ENCODE peak calls at places on chromosome 10, in ten cellular contexts. One of them, this sample, is unnamed.
A peak's percentile ranks its signal among the peaks of the same experiment; 100 is the strongest.

GRCh38 chr10:86757110-86757790 is 831 bp downstream of the BMPR1A start:
- DNase-seq in upper lobe of right lung: peak; percentile 68
- DNase-seq in neural progenitor cell: peak; percentile 61
- DNase-seq in GM23338: peak; percentile 50
- DNase-seq in IMR-90: peak; percentile 65
- DNase-seq in suprapubic skin: peak; percentile 72
- DNase-seq in PC-3: peak; percentile 65
- DNase-seq in uterus: peak; percentile 60
- DNase-seq in OCI-LY7: no peak
- DNase-seq in A673: peak; percentile 84
- DNase-seq in this sample: peak; percentile 42

GRCh38 chr10:97407211-97407951 is 6.2 kb upstream of the RRP12 start:
- DNase-seq in suprapubic skin: no peak
- DNase-seq in A673: peak; percentile 89
- DNase-seq in OCI-LY7: peak; percentile 89
- DNase-seq in IMR-90: peak; percentile 78
- DNase-seq in upper lobe of right lung: peak; percentile 79
- DNase-seq in uterus: peak; percentile 39
- DNase-seq in GM23338: peak; percentile 90
- DNase-seq in PC-3: peak; percentile 71
- DNase-seq in neural progenitor cell: peak; percentile 89
- DNase-seq in this sample: peak; percentile 54

GRCh38 chr10:27643296-27643695 is 102.3 kb downstream of the MKX start:
- DNase-seq in suprapubic skin: no peak
- DNase-seq in upper lobe of right lung: no peak
- DNase-seq in PC-3: no peak
- DNase-seq in OCI-LY7: no peak
- DNase-seq in A673: peak; percentile 12
- DNase-seq in IMR-90: no peak
- DNase-seq in GM23338: no peak
- DNase-seq in uterus: no peak
- DNase-seq in neural progenitor cell: no peak
- DNase-seq in this sample: no peak

GRCh38 chr10:56359837-56360236 is 1.2 kb downstream of the ZWINT start:
- DNase-seq in suprapubic skin: no peak
- DNase-seq in PC-3: no peak
- DNase-seq in GM23338: no peak
- DNase-seq in A673: no peak
- DNase-seq in IMR-90: no peak
- DNase-seq in neural progenitor cell: no peak
- DNase-seq in upper lobe of right lung: no peak
- DNase-seq in OCI-LY7: peak; percentile 6
- DNase-seq in uterus: no peak
- DNase-seq in this sample: no peak

GRCh38 chr10:88064608-88065383 is 201.4 kb downstream of the PTEN start:
- DNase-seq in uterus: peak; percentile 65
- DNase-seq in IMR-90: peak; percentile 62
- DNase-seq in suprapubic skin: peak; percentile 88
- DNase-seq in GM23338: no peak
- DNase-seq in upper lobe of right lung: no peak
- DNase-seq in A673: peak; percentile 23
- DNase-seq in PC-3: no peak
- DNase-seq in OCI-LY7: no peak
- DNase-seq in neural progenitor cell: no peak
- DNase-seq in this sample: peak; percentile 51

GRCh38 chr10:48945441-48946143 is 6.0 kb upstream of the LRRC18 start:
- DNase-seq in uterus: no peak
- DNase-seq in upper lobe of right lung: no peak
- DNase-seq in PC-3: no peak
- DNase-seq in A673: no peak
- DNase-seq in OCI-LY7: no peak
- DNase-seq in IMR-90: no peak
- DNase-seq in neural progenitor cell: no peak
- DNase-seq in suprapubic skin: no peak
- DNase-seq in GM23338: no peak
- DNase-seq in this sample: no peak

GRCh38 chr10:60810437-60811182 is 32.3 kb downstream of the CDK1 start:
- DNase-seq in upper lobe of right lung: no peak
- DNase-seq in OCI-LY7: no peak
- DNase-seq in A673: no peak
- DNase-seq in uterus: no peak
- DNase-seq in IMR-90: peak; percentile 60
- DNase-seq in PC-3: peak; percentile 65
- DNase-seq in suprapubic skin: no peak
- DNase-seq in GM23338: no peak
- DNase-seq in neural progenitor cell: no peak
- DNase-seq in this sample: no peak

GRCh38 chr10:77165445-77166316 is 471.9 kb downstream of the KCNMA1 start:
- DNase-seq in IMR-90: peak; percentile 71
- DNase-seq in neural progenitor cell: peak; percentile 77
- DNase-seq in A673: peak; percentile 76
- DNase-seq in upper lobe of right lung: no peak
- DNase-seq in OCI-LY7: peak; percentile 38
- DNase-seq in PC-3: peak; percentile 100
- DNase-seq in GM23338: peak; percentile 89
- DNase-seq in uterus: peak; percentile 34
- DNase-seq in suprapubic skin: no peak
- DNase-seq in this sample: peak; percentile 14

GRCh38 chr10:93383562-93383981 is 98.6 kb downstream of the MYOF start:
- DNase-seq in A673: no peak
- DNase-seq in GM23338: no peak
- DNase-seq in upper lobe of right lung: no peak
- DNase-seq in OCI-LY7: no peak
- DNase-seq in PC-3: peak; percentile 46
- DNase-seq in IMR-90: peak; percentile 98
- DNase-seq in uterus: no peak
- DNase-seq in suprapubic skin: no peak
- DNase-seq in neural progenitor cell: no peak
- DNase-seq in this sample: no peak

GRCh38 chr10:63260860-63261251 is 127.7 kb downstream of the NRBF2 start:
- DNase-seq in upper lobe of right lung: no peak
- DNase-seq in A673: no peak
- DNase-seq in OCI-LY7: peak; percentile 76
- DNase-seq in uterus: no peak
- DNase-seq in PC-3: peak; percentile 31
- DNase-seq in IMR-90: no peak
- DNase-seq in suprapubic skin: no peak
- DNase-seq in neural progenitor cell: no peak
- DNase-seq in GM23338: no peak
- DNase-seq in this sample: no peak

GRCh38 chr10:125140151-125140550 is 20.2 kb downstream of the CTBP2 start:
- DNase-seq in PC-3: no peak
- DNase-seq in A673: no peak
- DNase-seq in uterus: no peak
- DNase-seq in neural progenitor cell: no peak
- DNase-seq in GM23338: no peak
- DNase-seq in OCI-LY7: no peak
- DNase-seq in upper lobe of right lung: no peak
- DNase-seq in IMR-90: no peak
- DNase-seq in suprapubic skin: no peak
- DNase-seq in this sample: no peak

GRCh38 chr10:29557665-29558064 is 77.1 kb downstream of the SVIL start:
- DNase-seq in A673: no peak
- DNase-seq in GM23338: peak; percentile 25
- DNase-seq in neural progenitor cell: no peak
- DNase-seq in upper lobe of right lung: no peak
- DNase-seq in IMR-90: no peak
- DNase-seq in uterus: no peak
- DNase-seq in OCI-LY7: no peak
- DNase-seq in suprapubic skin: no peak
- DNase-seq in PC-3: no peak
- DNase-seq in this sample: no peak

GRCh38 chr10:128035557-128035973 is 90.7 kb downstream of the MKI67 start:
- DNase-seq in OCI-LY7: peak; percentile 40
- DNase-seq in GM23338: peak; percentile 81
- DNase-seq in neural progenitor cell: peak; percentile 67
- DNase-seq in IMR-90: no peak
- DNase-seq in suprapubic skin: no peak
- DNase-seq in A673: peak; percentile 17
- DNase-seq in PC-3: peak; percentile 49
- DNase-seq in uterus: peak; percentile 27
- DNase-seq in upper lobe of right lung: peak; percentile 71
- DNase-seq in this sample: peak; percentile 54

GRCh38 chr10:8211631-8212030 is 157.1 kb downstream of the GATA3 start:
- DNase-seq in OCI-LY7: no peak
- DNase-seq in uterus: no peak
- DNase-seq in A673: no peak
- DNase-seq in neural progenitor cell: no peak
- DNase-seq in upper lobe of right lung: no peak
- DNase-seq in suprapubic skin: no peak
- DNase-seq in IMR-90: no peak
- DNase-seq in GM23338: no peak
- DNase-seq in PC-3: peak; percentile 18
- DNase-seq in this sample: no peak

GRCh38 chr10:32412499-32412853 is 33.5 kb upstream of the CCDC7 start:
- DNase-seq in GM23338: no peak
- DNase-seq in suprapubic skin: no peak
- DNase-seq in upper lobe of right lung: no peak
- DNase-seq in uterus: no peak
- DNase-seq in neural progenitor cell: no peak
- DNase-seq in IMR-90: peak; percentile 51
- DNase-seq in OCI-LY7: no peak
- DNase-seq in A673: no peak
- DNase-seq in PC-3: peak; percentile 65
- DNase-seq in this sample: no peak
- H3K4me3 ChIP-seq in GM23338: no peak overlapping the region
- H3K4me3 ChIP-seq in suprapubic skin: no peak overlapping the region
- H3K4me3 ChIP-seq in upper lobe of right lung: no peak overlapping the region
- H3K4me3 ChIP-seq in uterus: no peak overlapping the region
- H3K4me3 ChIP-seq in neural progenitor cell: no peak overlapping the region
- H3K4me3 ChIP-seq in IMR-90: no peak overlapping the region
- H3K4me3 ChIP-seq in OCI-LY7: no peak overlapping the region
- H3K4me3 ChIP-seq in A673: no peak overlapping the region
- H3K4me3 ChIP-seq in PC-3: no peak overlapping the region
- H3K4me3 ChIP-seq in this sample: no peak overlapping the region

DNA sequence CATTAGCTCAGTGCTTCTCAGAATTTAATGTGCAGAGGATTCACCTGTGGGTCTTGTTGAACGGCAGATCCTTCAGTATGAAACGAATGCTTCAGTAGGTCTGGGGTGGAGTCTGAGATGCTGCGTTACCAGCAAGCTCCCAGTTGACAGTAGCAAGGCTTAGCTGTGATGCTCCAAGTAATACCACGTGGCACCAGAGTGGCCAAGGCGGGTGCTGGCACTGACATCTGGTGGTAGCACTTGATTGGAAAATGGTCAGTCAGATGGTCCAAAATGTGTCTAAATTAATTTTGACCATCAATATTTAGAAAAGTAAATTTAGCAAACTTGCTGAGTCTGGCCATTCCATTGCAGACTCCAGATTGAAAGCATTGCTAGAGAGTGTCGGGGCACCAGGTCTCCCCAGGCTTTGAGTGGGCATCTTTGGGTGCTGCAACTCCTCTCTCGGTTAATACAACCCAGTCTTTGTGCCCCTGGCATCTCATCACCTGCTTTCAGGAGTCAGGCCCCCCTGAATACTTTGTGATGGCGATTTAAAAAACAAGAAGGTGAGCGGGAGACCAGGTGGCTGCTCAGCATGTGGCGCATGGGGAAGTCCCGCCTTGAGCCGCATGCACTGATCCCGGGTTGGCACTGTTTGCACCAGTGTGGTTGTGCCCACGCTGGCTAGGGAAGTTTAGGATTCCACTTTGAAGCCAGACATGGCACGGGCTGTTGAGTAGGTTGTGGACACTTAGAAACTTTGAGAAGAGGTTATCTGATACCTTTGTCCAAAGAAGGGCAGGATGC is 130.0 kb downstream of the NT5C2 start:
- DNase-seq in upper lobe of right lung: no peak
- DNase-seq in OCI-LY7: no peak
- DNase-seq in IMR-90: no peak
- DNase-seq in GM23338: no peak
- DNase-seq in uterus: no peak
- DNase-seq in A673: no peak
- DNase-seq in suprapubic skin: no peak
- DNase-seq in neural progenitor cell: no peak
- DNase-seq in PC-3: peak; percentile 27
- DNase-seq in this sample: no peak
- TF ChIP-seq CTCF in upper lobe of right lung: no peak
- TF ChIP-seq CTCF in OCI-LY7: peak; percentile 39
- TF ChIP-seq CTCF in IMR-90: peak; percentile 35
- TF ChIP-seq CTCF in GM23338: peak; percentile 36
- TF ChIP-seq CTCF in uterus: no peak
- TF ChIP-seq CTCF in A673: peak; percentile 39
- TF ChIP-seq CTCF in suprapubic skin: no peak
- TF ChIP-seq CTCF in neural progenitor cell: peak; percentile 26
- TF ChIP-seq CTCF in PC-3: peak; percentile 47
- TF ChIP-seq CTCF in this sample: peak; percentile 41

DNA sequence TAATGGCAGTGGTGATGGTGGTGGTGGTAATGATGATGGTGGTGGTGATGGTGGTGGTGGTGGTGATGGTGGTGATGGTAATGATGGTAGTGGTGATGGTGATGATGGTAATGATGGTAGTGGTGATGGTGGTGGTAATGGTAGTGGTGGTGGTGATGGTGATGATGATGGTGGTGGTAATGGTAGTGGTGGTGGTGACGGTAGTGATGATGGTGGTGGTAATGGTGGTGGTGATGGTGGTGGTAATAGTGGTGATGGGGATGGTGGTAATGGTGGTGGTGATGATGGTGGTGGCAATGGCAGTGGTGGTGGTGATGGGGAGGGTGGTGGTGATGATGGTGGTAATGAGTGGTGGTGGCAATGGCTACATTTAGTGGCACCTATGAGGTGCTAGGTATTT is 105.7 kb downstream of the GRK5 start:
- DNase-seq in OCI-LY7: no peak
- DNase-seq in IMR-90: no peak
- DNase-seq in upper lobe of right lung: no peak
- DNase-seq in PC-3: no peak
- DNase-seq in neural progenitor cell: no peak
- DNase-seq in uterus: no peak
- DNase-seq in GM23338: no peak
- DNase-seq in A673: no peak
- DNase-seq in suprapubic skin: no peak
- DNase-seq in this sample: no peak
- H3K4me1 ChIP-seq in OCI-LY7: peaks cover 36% of the 10 kb centered on the region
- H3K4me1 ChIP-seq in IMR-90: peaks cover 45% of the 10 kb centered on the region
- H3K4me1 ChIP-seq in upper lobe of right lung: peaks cover 40% of the 10 kb centered on the region
- H3K4me1 ChIP-seq in PC-3: peaks cover 36% of the 10 kb centered on the region
- H3K4me1 ChIP-seq in neural progenitor cell: peaks cover 41% of the 10 kb centered on the region
- H3K4me1 ChIP-seq in uterus: no peaks in the 10 kb centered on the region
- H3K4me1 ChIP-seq in GM23338: peaks cover 16% of the 10 kb centered on the region
- H3K4me1 ChIP-seq in A673: peaks cover 36% of the 10 kb centered on the region
- H3K4me1 ChIP-seq in suprapubic skin: peaks cover 7% of the 10 kb centered on the region
- H3K4me1 ChIP-seq in this sample: peaks cover 47% of the 10 kb centered on the region

GRCh38 chr10:11162828-11163599 is 145.3 kb downstream of the CELF2 start:
- DNase-seq in PC-3: no peak
- DNase-seq in uterus: no peak
- DNase-seq in upper lobe of right lung: peak; percentile 80
- DNase-seq in IMR-90: no peak
- DNase-seq in GM23338: no peak
- DNase-seq in OCI-LY7: peak; percentile 90
- DNase-seq in neural progenitor cell: no peak
- DNase-seq in suprapubic skin: peak; percentile 79
- DNase-seq in A673: no peak
- DNase-seq in this sample: peak; percentile 43
- H3K4me3 ChIP-seq in PC-3: no peak overlapping the region
- H3K4me3 ChIP-seq in uterus: no peak overlapping the region
- H3K4me3 ChIP-seq in upper lobe of right lung: peak overlapping the region; percentile 58
- H3K4me3 ChIP-seq in IMR-90: no peak overlapping the region
- H3K4me3 ChIP-seq in GM23338: no peak overlapping the region
- H3K4me3 ChIP-seq in OCI-LY7: peak overlapping the region; percentile 70
- H3K4me3 ChIP-seq in neural progenitor cell: peak overlapping the region; percentile 74
- H3K4me3 ChIP-seq in suprapubic skin: no peak overlapping the region
- H3K4me3 ChIP-seq in A673: no peak overlapping the region
- H3K4me3 ChIP-seq in this sample: no peak overlapping the region

GRCh38 chr10:69742928-69743602 is 58.6 kb upstream of the COL13A1 start:
- DNase-seq in PC-3: peak; percentile 56
- DNase-seq in neural progenitor cell: peak; percentile 72
- DNase-seq in GM23338: peak; percentile 75
- DNase-seq in OCI-LY7: no peak
- DNase-seq in IMR-90: peak; percentile 19
- DNase-seq in uterus: no peak
- DNase-seq in suprapubic skin: no peak
- DNase-seq in upper lobe of right lung: no peak
- DNase-seq in A673: peak; percentile 54
- DNase-seq in this sample: no peak
- TF ChIP-seq CTCF in PC-3: peak; percentile 76
- TF ChIP-seq CTCF in neural progenitor cell: peak; percentile 71
- TF ChIP-seq CTCF in GM23338: peak; percentile 87
- TF ChIP-seq CTCF in OCI-LY7: peak; percentile 64
- TF ChIP-seq CTCF in IMR-90: peak; percentile 55
- TF ChIP-seq CTCF in uterus: no peak
- TF ChIP-seq CTCF in suprapubic skin: peak; percentile 20
- TF ChIP-seq CTCF in upper lobe of right lung: peak; percentile 42
- TF ChIP-seq CTCF in A673: peak; percentile 80
- TF ChIP-seq CTCF in this sample: peak; percentile 39